ENCODE peak calls at places on chromosomes 2 and 18, in six cellular contexts. One of them, this sample, is unnamed.

GRCh38 chr2:38572167-38572566 is 30.6 kb downstream of the HNRNPLL start:
- DNase-seq in colonic mucosa: no peak
- DNase-seq in DND-41: no peak
- DNase-seq in GM23248: peak; percentile 92
- DNase-seq in NT2/D1: no peak
- DNase-seq in HCT116: no peak
- DNase-seq in this sample: no peak

GRCh38 chr2:229591611-229592010 is 122.7 kb downstream of the DNER start:
- DNase-seq in NT2/D1: no peak
- DNase-seq in GM23248: no peak
- DNase-seq in HCT116: no peak
- DNase-seq in colonic mucosa: no peak
- DNase-seq in DND-41: no peak
- DNase-seq in this sample: no peak

GRCh38 chr2:203846490-203847105 is 21.0 kb upstream of the CTLA4 start:
- DNase-seq in DND-41: no peak
- DNase-seq in GM23248: peak; percentile 30
- DNase-seq in colonic mucosa: no peak
- DNase-seq in NT2/D1: no peak
- DNase-seq in HCT116: no peak
- DNase-seq in this sample: no peak

GRCh38 chr2:216231867-216232266 is 122.7 kb downstream of the XRCC5 start:
- DNase-seq in GM23248: no peak
- DNase-seq in DND-41: no peak
- DNase-seq in HCT116: no peak
- DNase-seq in colonic mucosa: no peak
- DNase-seq in NT2/D1: no peak
- DNase-seq in this sample: no peak

GRCh38 chr18:26471027-26471426 is 77.3 kb downstream of the KCTD1 start:
- DNase-seq in HCT116: no peak
- DNase-seq in NT2/D1: no peak
- DNase-seq in GM23248: no peak
- DNase-seq in colonic mucosa: no peak
- DNase-seq in DND-41: no peak
- DNase-seq in this sample: no peak

GRCh38 chr2:100840519-100840918 is 20.6 kb downstream of the NPAS2 start:
- DNase-seq in NT2/D1: no peak
- DNase-seq in GM23248: no peak
- DNase-seq in DND-41: no peak
- DNase-seq in HCT116: no peak
- DNase-seq in colonic mucosa: no peak
- DNase-seq in this sample: no peak

GRCh38 chr2:205885492-205886099 is 200.4 kb downstream of the INO80D start:
- DNase-seq in NT2/D1: peak; percentile 81
- DNase-seq in GM23248: peak; percentile 85
- DNase-seq in DND-41: peak; percentile 44
- DNase-seq in colonic mucosa: peak; percentile 95
- DNase-seq in HCT116: peak; percentile 68
- DNase-seq in this sample: peak; percentile 93

GRCh38 chr2:85648619-85649018 is 19.4 kb downstream of the SFTPB start:
- DNase-seq in NT2/D1: no peak
- DNase-seq in colonic mucosa: no peak
- DNase-seq in GM23248: peak; percentile 80
- DNase-seq in DND-41: peak; percentile 38
- DNase-seq in HCT116: no peak
- DNase-seq in this sample: no peak

GRCh38 chr2:166032361-166032760 is 78.8 kb upstream of the TTC21B start:
- DNase-seq in DND-41: no peak
- DNase-seq in NT2/D1: no peak
- DNase-seq in HCT116: no peak
- DNase-seq in colonic mucosa: no peak
- DNase-seq in GM23248: peak; percentile 58
- DNase-seq in this sample: no peak

GRCh38 chr2:71907503-71907902 is 240.2 kb downstream of the CYP26B1 start:
- DNase-seq in colonic mucosa: no peak
- DNase-seq in NT2/D1: no peak
- DNase-seq in HCT116: no peak
- DNase-seq in DND-41: no peak
- DNase-seq in GM23248: peak; percentile 69
- DNase-seq in this sample: no peak

GRCh38 chr2:98757904-98758421 is 27.0 kb upstream of the MGAT4A start:
- DNase-seq in colonic mucosa: peak; percentile 76
- DNase-seq in DND-41: peak; percentile 85
- DNase-seq in HCT116: peak; percentile 27
- DNase-seq in NT2/D1: no peak
- DNase-seq in GM23248: peak; percentile 95
- DNase-seq in this sample: peak; percentile 88

GRCh38 chr2:171176516-171176915 is 15.8 kb upstream of the TLK1 start:
- DNase-seq in colonic mucosa: no peak
- DNase-seq in NT2/D1: no peak
- DNase-seq in GM23248: no peak
- DNase-seq in DND-41: no peak
- DNase-seq in HCT116: no peak
- DNase-seq in this sample: no peak

GRCh38 chr18:12637901-12638633 is 19.8 kb downstream of the SPIRE1 start:
- DNase-seq in NT2/D1: no peak
- DNase-seq in HCT116: no peak
- DNase-seq in colonic mucosa: no peak
- DNase-seq in GM23248: peak; percentile 92
- DNase-seq in DND-41: no peak
- DNase-seq in this sample: no peak

GRCh38 chr2:217330647-217331046 is 470.8 kb upstream of the TNP1 start:
- DNase-seq in colonic mucosa: no peak
- DNase-seq in DND-41: no peak
- DNase-seq in GM23248: no peak
- DNase-seq in NT2/D1: no peak
- DNase-seq in HCT116: no peak
- DNase-seq in this sample: no peak

GRCh38 chr18:8474661-8475060 is 134.6 kb upstream of the RAB12 start:
- DNase-seq in HCT116: no peak
- DNase-seq in NT2/D1: no peak
- DNase-seq in GM23248: no peak
- DNase-seq in DND-41: no peak
- DNase-seq in colonic mucosa: no peak
- DNase-seq in this sample: no peak

GRCh38 chr2:53994735-53995538 is 24.1 kb upstream of the PSME4 start:
- DNase-seq in NT2/D1: no peak
- DNase-seq in colonic mucosa: no peak
- DNase-seq in DND-41: no peak
- DNase-seq in GM23248: no peak
- DNase-seq in HCT116: no peak
- DNase-seq in this sample: no peak

GRCh38 chr2:143015681-143016080 is 113.5 kb upstream of the ARHGAP15 start:
- DNase-seq in DND-41: no peak
- DNase-seq in GM23248: no peak
- DNase-seq in colonic mucosa: no peak
- DNase-seq in NT2/D1: no peak
- DNase-seq in HCT116: no peak
- DNase-seq in this sample: no peak

GRCh38 chr2:38526195-38526594 is 76.5 kb downstream of the HNRNPLL start:
- DNase-seq in HCT116: no peak
- DNase-seq in GM23248: peak; percentile 39
- DNase-seq in DND-41: no peak
- DNase-seq in colonic mucosa: no peak
- DNase-seq in NT2/D1: no peak
- DNase-seq in this sample: no peak

GRCh38 chr2:240989451-240990265 is 8.8 kb upstream of the SNED1 start:
- DNase-seq in NT2/D1: no peak
- DNase-seq in DND-41: no peak
- DNase-seq in GM23248: peak; percentile 49
- DNase-seq in HCT116: peak; percentile 48
- DNase-seq in colonic mucosa: no peak
- DNase-seq in this sample: peak; percentile 74

GRCh38 chr2:72220170-72220569 is 72.5 kb upstream of the CYP26B1 start:
- DNase-seq in DND-41: peak; percentile 21
- DNase-seq in GM23248: no peak
- DNase-seq in HCT116: no peak
- DNase-seq in NT2/D1: peak; percentile 71
- DNase-seq in colonic mucosa: no peak
- DNase-seq in this sample: no peak

GRCh38 chr2:48219555-48220436 is 310.2 kb upstream of the STON1 start:
- DNase-seq in DND-41: no peak
- DNase-seq in colonic mucosa: no peak
- DNase-seq in NT2/D1: no peak
- DNase-seq in GM23248: no peak
- DNase-seq in HCT116: no peak
- DNase-seq in this sample: no peak

GRCh38 chr2:159035790-159036411 is 67.5 kb downstream of the TANC1 start:
- DNase-seq in DND-41: peak; percentile 24
- DNase-seq in colonic mucosa: peak; percentile 65
- DNase-seq in HCT116: peak; percentile 62
- DNase-seq in GM23248: peak; percentile 39
- DNase-seq in NT2/D1: peak; percentile 71
- DNase-seq in this sample: no peak

GRCh38 chr2:219661955-219662395 is 34.5 kb downstream of the SLC4A3 start:
- DNase-seq in DND-41: no peak
- DNase-seq in GM23248: peak; percentile 28
- DNase-seq in HCT116: no peak
- DNase-seq in colonic mucosa: no peak
- DNase-seq in NT2/D1: no peak
- DNase-seq in this sample: no peak

GRCh38 chr2:200040831-200041230 is 85.4 kb downstream of the MAIP1 start:
- DNase-seq in GM23248: no peak
- DNase-seq in HCT116: no peak
- DNase-seq in NT2/D1: no peak
- DNase-seq in DND-41: no peak
- DNase-seq in colonic mucosa: no peak
- DNase-seq in this sample: no peak

GRCh38 chr18:44895176-44895798 is 214.6 kb downstream of the SETBP1 start:
- DNase-seq in HCT116: no peak
- DNase-seq in colonic mucosa: peak; percentile 82
- DNase-seq in DND-41: peak; percentile 30
- DNase-seq in NT2/D1: no peak
- DNase-seq in GM23248: peak; percentile 52
- DNase-seq in this sample: no peak

GRCh38 chr2:215960825-215961224 is 52.5 kb downstream of the MREG start:
- DNase-seq in NT2/D1: no peak
- DNase-seq in GM23248: no peak
- DNase-seq in HCT116: no peak
- DNase-seq in colonic mucosa: no peak
- DNase-seq in DND-41: no peak
- DNase-seq in this sample: no peak

GRCh38 chr18:13558132-13558531 is 168.2 kb downstream of the FAM210A start:
- DNase-seq in NT2/D1: peak; percentile 18
- DNase-seq in DND-41: peak; percentile 59
- DNase-seq in colonic mucosa: no peak
- DNase-seq in GM23248: peak; percentile 49
- DNase-seq in HCT116: peak; percentile 31
- DNase-seq in this sample: no peak

GRCh38 chr2:121501554-121501953 is 29.1 kb upstream of the RNU4ATAC start:
- DNase-seq in NT2/D1: no peak
- DNase-seq in DND-41: no peak
- DNase-seq in colonic mucosa: no peak
- DNase-seq in HCT116: no peak
- DNase-seq in GM23248: no peak
- DNase-seq in this sample: no peak
- H3K9ac ChIP-seq in NT2/D1: no peak overlapping the region
- H3K9ac ChIP-seq in DND-41: no peak overlapping the region
- H3K9ac ChIP-seq in colonic mucosa: no peak overlapping the region
- H3K9ac ChIP-seq in HCT116: no peak overlapping the region
- H3K9ac ChIP-seq in GM23248: peak overlapping the region; percentile 41
- H3K9ac ChIP-seq in this sample: no peak overlapping the region

DNA sequence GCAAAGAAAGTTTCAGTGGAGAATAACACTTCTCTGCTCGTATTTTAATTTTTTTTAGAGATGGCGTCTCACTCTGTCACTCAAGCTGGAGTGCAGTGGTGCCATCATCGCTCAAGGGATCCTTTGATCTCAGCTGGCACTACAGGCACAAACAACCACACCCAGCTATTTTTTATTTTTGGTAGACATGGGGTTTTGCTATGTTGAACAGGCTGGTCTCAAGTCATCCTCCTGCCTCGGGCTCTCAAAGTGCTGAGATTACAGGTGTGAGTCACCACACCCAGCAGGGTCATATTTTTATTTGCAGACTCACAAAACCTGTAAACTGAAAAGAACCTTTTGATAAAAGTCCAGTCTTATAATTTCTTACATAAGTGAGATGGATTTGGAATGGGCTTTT is 2.6 kb downstream of the TRAK2 start:
- DNase-seq in NT2/D1: no peak
- DNase-seq in DND-41: no peak
- DNase-seq in colonic mucosa: peak; percentile 57
- DNase-seq in GM23248: no peak
- DNase-seq in HCT116: no peak
- DNase-seq in this sample: no peak
- H3K4me1 ChIP-seq in NT2/D1: no peaks in the 10 kb centered on the region
- H3K4me1 ChIP-seq in DND-41: peaks cover 35% of the 10 kb centered on the region
- H3K4me1 ChIP-seq in colonic mucosa: peaks cover 27% of the 10 kb centered on the region
- H3K4me1 ChIP-seq in GM23248: peaks cover 20% of the 10 kb centered on the region
- H3K4me1 ChIP-seq in HCT116: peaks cover 22% of the 10 kb centered on the region
- H3K4me1 ChIP-seq in this sample: peaks cover 3% of the 10 kb centered on the region

DNA sequence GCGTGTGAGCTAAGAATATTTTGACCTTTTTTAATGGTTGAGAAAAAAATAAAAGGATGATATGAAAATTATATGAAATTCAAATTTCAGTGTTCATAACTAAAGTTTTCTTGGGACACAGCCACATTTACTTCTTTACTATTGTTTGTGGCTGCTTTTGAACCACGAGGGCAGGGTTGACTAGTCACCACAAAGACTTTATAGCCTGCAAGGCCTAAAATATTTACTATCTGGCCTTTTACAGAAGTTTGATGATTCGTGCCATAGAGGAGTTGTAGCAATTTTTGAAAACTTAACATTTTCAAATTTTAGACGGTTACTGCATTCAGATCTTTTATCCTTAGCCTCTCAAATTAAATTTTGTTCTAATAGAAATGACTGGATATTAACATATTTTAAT is 69.9 kb downstream of the LIMS1 start:
- DNase-seq in colonic mucosa: no peak
- DNase-seq in HCT116: no peak
- DNase-seq in NT2/D1: no peak
- DNase-seq in DND-41: no peak
- DNase-seq in GM23248: peak; percentile 77
- DNase-seq in this sample: no peak
- H3K9ac ChIP-seq in colonic mucosa: no peak overlapping the region
- H3K9ac ChIP-seq in HCT116: no peak overlapping the region
- H3K9ac ChIP-seq in NT2/D1: no peak overlapping the region
- H3K9ac ChIP-seq in DND-41: no peak overlapping the region
- H3K9ac ChIP-seq in GM23248: no peak overlapping the region
- H3K9ac ChIP-seq in this sample: no peak overlapping the region

GRCh38 chr18:2497797-2498196 is 73.5 kb downstream of the METTL4 start:
- DNase-seq in colonic mucosa: no peak
- DNase-seq in GM23248: no peak
- DNase-seq in NT2/D1: no peak
- DNase-seq in HCT116: no peak
- DNase-seq in DND-41: no peak
- DNase-seq in this sample: no peak

GRCh38 chr18:2494921-2495320 is 76.4 kb downstream of the METTL4 start:
- DNase-seq in colonic mucosa: no peak
- DNase-seq in NT2/D1: no peak
- DNase-seq in DND-41: no peak
- DNase-seq in HCT116: no peak
- DNase-seq in GM23248: no peak
- DNase-seq in this sample: no peak

DNA sequence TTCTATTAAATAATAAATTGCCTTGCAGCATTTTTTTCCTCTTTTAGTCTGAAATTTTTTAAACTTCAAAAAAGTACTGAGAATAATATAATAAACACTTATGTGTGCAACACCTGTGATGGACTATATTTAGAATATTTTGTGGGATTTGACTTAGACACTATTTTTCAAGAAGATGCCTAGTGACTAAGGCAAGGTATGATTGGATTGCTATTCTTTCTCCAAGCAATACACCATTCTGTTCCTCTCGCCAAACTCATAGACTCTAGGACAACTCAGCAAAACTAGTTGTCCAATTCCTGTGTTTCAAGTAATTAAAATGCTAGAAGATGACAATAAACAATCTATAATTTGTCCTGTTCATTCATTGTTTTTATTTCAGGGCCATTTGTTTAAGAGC is 75.9 kb downstream of the METTL4 start:
- DNase-seq in HCT116: no peak
- DNase-seq in DND-41: no peak
- DNase-seq in GM23248: no peak
- DNase-seq in colonic mucosa: no peak
- DNase-seq in NT2/D1: no peak
- DNase-seq in this sample: no peak
- H3K4me1 ChIP-seq in HCT116: peaks cover 5% of the 10 kb centered on the region
- H3K4me1 ChIP-seq in DND-41: no peaks in the 10 kb centered on the region
- H3K4me1 ChIP-seq in GM23248: no peaks in the 10 kb centered on the region
- H3K4me1 ChIP-seq in colonic mucosa: no peaks in the 10 kb centered on the region
- H3K4me1 ChIP-seq in NT2/D1: no peaks in the 10 kb centered on the region
- H3K4me1 ChIP-seq in this sample: no peaks in the 10 kb centered on the region